ENCODE peak calls at places on chromosomes 5 and 9, in nine cellular contexts. Q is T47D, K is skeletal muscle cell, R is iPS-NIHi11, N is BE2C, Z is cardiac septum, M is gastrocnemius medialis, L is tibial artery, Y is Right ventricle myocardium superior. S is an unnamed sample.

GRCh38 chr9:95078516-95078915 is 239.0 kb downstream of the FANCC start:
- DNase-seq in Q (no peak), K (no peak), R (no peak), N (no peak), Z (peak), M (no peak), L (no peak), Y (no peak), S (no peak)

GRCh38 chr9:36532353-36532752 is 40.3 kb upstream of the MELK start:
- DNase-seq in Q (no peak), K (no peak), R (no peak), N (no peak), Z (no peak), M (no peak), L (no peak), Y (no peak), S (no peak)

GRCh38 chr5:168422431-168422830 is 63.8 kb upstream of the RARS1 start:
- DNase-seq in Q (peak), K (no peak), R (peak), N (no peak), Z (no peak), M (no peak), L (no peak), Y (no peak), S (no peak)

GRCh38 chr9:134800791-134801339 is 79.7 kb upstream of the FCN2 start:
- DNase-seq in Q (no peak), K (no peak), R (no peak), N (peak), Z (peak), M (peak), L (peak), Y (peak), S (no peak)

GRCh38 chr5:53480474-53481353 is at the start of gene FST:
- DNase-seq in Q (no peak), K (no peak), R (peak), N (no peak), Z (no peak), M (no peak), L (peak), Y (peak), S (no peak)

GRCh38 chr9:86723351-86723750 is 224.0 kb downstream of the GAS1 start:
- DNase-seq in Q (no peak), K (no peak), R (no peak), N (no peak), Z (no peak), M (no peak), L (no peak), Y (no peak), S (no peak)

GRCh38 chr5:3221432-3221831 is 374.2 kb upstream of the IRX1 start:
- DNase-seq in Q (no peak), K (no peak), R (no peak), N (no peak), Z (no peak), M (no peak), L (no peak), Y (no peak), S (no peak)

GRCh38 chr9:71822935-71823334 is 54.6 kb upstream of the CEMIP2 start:
- DNase-seq in Q (no peak), K (no peak), R (no peak), N (no peak), Z (no peak), M (no peak), L (no peak), Y (no peak), S (no peak)

GRCh38 chr5:142364251-142365145 is 39.7 kb upstream of the SPRY4 start:
- DNase-seq in Q (no peak), K (no peak), R (peak), N (peak), Z (peak), M (peak), L (peak), Y (peak), S (no peak)

GRCh38 chr5:59694416-59694815 is 199.1 kb downstream of the PDE4D start:
- DNase-seq in Q (no peak), K (no peak), R (no peak), N (no peak), Z (no peak), M (no peak), L (no peak), Y (no peak), S (no peak)

GRCh38 chr9:92737611-92738299 is 26.9 kb downstream of the BICD2 start:
- DNase-seq in Q (no peak), K (no peak), R (peak), N (no peak), Z (peak), M (no peak), L (peak), Y (no peak), S (no peak)

GRCh38 chr9:72443855-72444254 is 77.6 kb upstream of the TMC1 start:
- DNase-seq in Q (no peak), K (no peak), R (no peak), N (no peak), Z (no peak), M (no peak), L (no peak), Y (no peak), S (no peak)

GRCh38 chr5:30607301-30607700 is 586.2 kb upstream of the CDH6 start:
- DNase-seq in Q (no peak), K (no peak), R (no peak), N (peak), Z (no peak), M (no peak), L (no peak), Y (no peak), S (no peak)

GRCh38 chr9:72041775-72042194 is 18.6 kb downstream of the C9orf57 start:
- DNase-seq in Q (no peak), K (peak), R (peak), N (no peak), Z (no peak), M (peak), L (peak), Y (peak), S (peak)

GRCh38 chr5:154236011-154236410 is 45.5 kb downstream of the GALNT10 start:
- DNase-seq in Q (no peak), K (no peak), R (no peak), N (no peak), Z (no peak), M (no peak), L (no peak), Y (no peak), S (no peak)

GRCh38 chr5:177099422-177100093 is 12.8 kb downstream of the FGFR4 start:
- DNase-seq in Q (no peak), K (no peak), R (peak), N (no peak), Z (no peak), M (no peak), L (no peak), Y (no peak), S (no peak)

GRCh38 chr9:124285903-124286291 is 28.1 kb downstream of the NEK6 start:
- DNase-seq in Q (no peak), K (peak), R (no peak), N (no peak), Z (no peak), M (peak), L (peak), Y (peak), S (peak)

GRCh38 chr5:126508251-126508961 is 85.2 kb downstream of the GRAMD2B start:
- DNase-seq in Q (no peak), K (no peak), R (no peak), N (no peak), Z (no peak), M (no peak), L (no peak), Y (no peak), S (no peak)

GRCh38 chr5:108588323-108588722 is 159.4 kb upstream of the FER start:
- DNase-seq in Q (no peak), K (no peak), R (no peak), N (no peak), Z (no peak), M (no peak), L (no peak), Y (no peak), S (no peak)

GRCh38 chr9:3447143-3447542 is 78.7 kb downstream of the RFX3 start:
- DNase-seq in Q (no peak), K (no peak), R (no peak), N (no peak), Z (no peak), M (no peak), L (no peak), Y (no peak), S (no peak)